ENCODE peak calls at places on chromosomes 13 and 19, in six cellular contexts. K is IMR-90, X is adrenal gland, O is transverse colon, Y is esophagus muscularis mucosa, R is prostate gland. E is an unnamed sample.
A peak's percentile ranks its signal among the peaks of the same experiment; 100 is the strongest.

GRCh38 chr19:51607920-51608562 is 22.2 kb downstream of the SIGLEC5 start:
- DNase-seq in K (peak; percentile 70), X (peak; percentile 64), O (peak; percentile 82), Y (peak; percentile 93), R (peak; percentile 30), E (peak; percentile 33)

GRCh38 chr13:51799261-51799660 is 4.7 kb downstream of the DHRS12 start:
- DNase-seq in K (no peak), X (no peak), O (no peak), Y (no peak), R (no peak), E (no peak)

GRCh38 chr19:982567-983170 is 1.5 kb upstream of the WDR18 start:
- DNase-seq in K (peak; percentile 31), X (peak; percentile 62), O (peak; percentile 82), Y (no peak), R (peak; percentile 47), E (peak; percentile 59)

GRCh38 chr19:36245210-36246005 is 30.5 kb downstream of the ZNF146 start:
- DNase-seq in K (no peak), X (no peak), O (no peak), Y (no peak), R (no peak), E (no peak)

GRCh38 chr19:30228726-30229523 is 143.3 kb upstream of the ZNF536 start:
- DNase-seq in K (peak; percentile 6), X (peak; percentile 25), O (no peak), Y (no peak), R (no peak), E (no peak)

GRCh38 chr19:17296278-17296677 is 6.9 kb downstream of the ABHD8 start:
- DNase-seq in K (peak; percentile 36), X (peak; percentile 68), O (no peak), Y (peak; percentile 70), R (no peak), E (no peak)

GRCh38 chr19:41299755-41300089 is 10.2 kb upstream of the CCDC97 start:
- DNase-seq in K (peak; percentile 92), X (peak; percentile 81), O (peak; percentile 66), Y (no peak), R (no peak), E (peak; percentile 87)

GRCh38 chr13:99320693-99321481 is 13.7 kb upstream of the GPR183 start:
- DNase-seq in K (peak; percentile 88), X (no peak), O (no peak), Y (no peak), R (no peak), E (no peak)

GRCh38 chr19:11759805-11760204 is 7.0 kb upstream of the ZNF441 start:
- DNase-seq in K (no peak), X (no peak), O (no peak), Y (no peak), R (no peak), E (no peak)

GRCh38 chr19:18507727-18508440 is 14.0 kb downstream of the ELL start:
- DNase-seq in K (peak; percentile 39), X (no peak), O (no peak), Y (no peak), R (no peak), E (peak; percentile 47)

GRCh38 chr19:55443824-55444719 is 972 bp upstream of the SHISA7 start:
- DNase-seq in K (no peak), X (no peak), O (no peak), Y (no peak), R (no peak), E (no peak)

GRCh38 chr13:80437212-80437611 is 96.3 kb upstream of the SPRY2 start:
- DNase-seq in K (no peak), X (no peak), O (no peak), Y (no peak), R (no peak), E (no peak)

GRCh38 chr13:32164622-32165268 is 133.2 kb downstream of the FRY start:
- DNase-seq in K (peak; percentile 66), X (peak; percentile 38), O (no peak), Y (no peak), R (no peak), E (no peak)

GRCh38 chr19:51749979-51750378 is 1.7 kb downstream of the FPR1 start:
- DNase-seq in K (no peak), X (no peak), O (no peak), Y (no peak), R (no peak), E (no peak)

GRCh38 chr19:46355234-46355990 is 8.5 kb downstream of the PPP5C start:
- DNase-seq in K (no peak), X (peak; percentile 72), O (no peak), Y (no peak), R (no peak), E (no peak)

GRCh38 chr19:45078390-45079062 is 534 bp upstream of the GEMIN7 start:
- DNase-seq in K (no peak), X (no peak), O (no peak), Y (no peak), R (no peak), E (no peak)

GRCh38 chr19:45076851-45077730 is 813 bp upstream of the ZNF296 start:
- DNase-seq in K (no peak), X (no peak), O (peak; percentile 51), Y (no peak), R (no peak), E (no peak)

GRCh38 chr19:45079911-45080469 is 930 bp downstream of the GEMIN7 start:
- DNase-seq in K (no peak), X (no peak), O (peak; percentile 54), Y (no peak), R (no peak), E (no peak)

GRCh38 chr19:45082170-45082569 is 3.1 kb downstream of the GEMIN7 start:
- DNase-seq in K (no peak), X (no peak), O (no peak), Y (no peak), R (no peak), E (no peak)

GRCh38 chr19:45079063-45079910 is at the start of gene GEMIN7:
- DNase-seq in K (peak; percentile 59), X (peak; percentile 76), O (peak; percentile 79), Y (no peak), R (peak; percentile 50), E (peak; percentile 51)
- H3K4me1 ChIP-seq in K (peaks cover 5% of the 10 kb centered on the region), X (peaks cover 30% of the 10 kb centered on the region), O (peaks cover 51% of the 10 kb centered on the region), Y (peaks cover 48% of the 10 kb centered on the region), R (peaks cover 5% of the 10 kb centered on the region), E (peaks cover 22% of the 10 kb centered on the region)

GRCh38 chr13:42272115-42272756 is at the start of gene AKAP11:
- DNase-seq in K (peak; percentile 28), X (peak; percentile 48), O (peak; percentile 51), Y (peak; percentile 91), R (peak; percentile 26), E (peak; percentile 2)
- TF ChIP-seq POLR2A in K (no peak), X (no peak), O (peak; percentile 34), Y (no peak), R (peak; percentile 10), E (peak; percentile 17)

DNA sequence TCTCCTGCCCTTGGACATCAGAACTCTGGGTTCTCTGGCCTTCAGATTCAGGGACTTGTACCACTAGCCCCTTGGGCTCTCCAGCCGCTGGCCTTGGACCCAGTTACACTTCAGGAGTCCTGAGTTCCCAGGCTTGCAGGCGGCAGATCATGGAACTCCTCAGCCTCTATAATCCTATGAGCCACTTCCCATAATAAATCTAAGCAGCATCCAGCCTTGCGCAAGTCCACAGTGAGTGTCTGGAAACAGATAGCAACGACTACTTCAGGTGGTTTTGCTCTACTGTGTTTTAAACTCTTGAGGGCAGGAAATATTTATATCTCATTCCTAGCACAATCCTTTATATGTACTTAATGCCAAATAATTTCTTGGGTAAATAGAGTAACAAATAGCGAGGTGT is 92.3 kb downstream of the COL4A1 start:
- DNase-seq in K (peak; percentile 56), X (no peak), O (no peak), Y (no peak), R (no peak), E (no peak)
- H3K4me1 ChIP-seq in K (peaks cover 25% of the 10 kb centered on the region), X (peaks cover 21% of the 10 kb centered on the region), O (peaks cover 27% of the 10 kb centered on the region), Y (peaks cover 62% of the 10 kb centered on the region), R (no peaks in the 10 kb centered on the region), E (peaks cover 23% of the 10 kb centered on the region)

GRCh38 chr13:39602614-39603366 is at the start of gene LHFPL6:
- DNase-seq in K (peak; percentile 77), X (peak; percentile 86), O (peak; percentile 75), Y (peak; percentile 95), R (peak; percentile 79), E (peak; percentile 57)
- TF ChIP-seq POLR2A in K (no peak), X (no peak), O (peak; percentile 41), Y (peak; percentile 56), R (peak; percentile 70), E (peak; percentile 42)

DNA sequence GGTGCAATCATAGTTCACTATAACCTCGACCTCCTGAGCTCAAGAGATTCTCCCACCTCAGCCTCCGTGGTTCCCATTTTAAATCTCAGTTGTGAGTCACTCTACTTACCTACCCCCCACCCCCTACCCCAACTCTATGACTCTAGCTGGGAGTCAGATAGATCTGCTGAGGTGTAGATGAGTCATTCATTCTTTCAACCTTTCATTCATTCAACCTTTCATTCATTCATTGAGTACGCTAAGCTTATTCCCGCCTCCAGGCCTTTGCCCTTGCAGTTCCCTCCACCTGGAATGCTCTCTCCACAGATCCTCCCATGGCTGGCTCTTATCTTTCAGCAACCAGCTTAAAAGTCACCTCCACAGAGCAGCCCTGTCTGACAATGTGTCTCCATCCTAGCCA is 1.1 kb upstream of the MAST1 start:
- DNase-seq in K (no peak), X (no peak), O (no peak), Y (no peak), R (no peak), E (no peak)
- H3K4me1 ChIP-seq in K (peaks cover 4% of the 10 kb centered on the region), X (peaks cover 22% of the 10 kb centered on the region), O (peaks cover 45% of the 10 kb centered on the region), Y (peaks cover 68% of the 10 kb centered on the region), R (peaks cover 6% of the 10 kb centered on the region), E (peaks cover 9% of the 10 kb centered on the region)

DNA sequence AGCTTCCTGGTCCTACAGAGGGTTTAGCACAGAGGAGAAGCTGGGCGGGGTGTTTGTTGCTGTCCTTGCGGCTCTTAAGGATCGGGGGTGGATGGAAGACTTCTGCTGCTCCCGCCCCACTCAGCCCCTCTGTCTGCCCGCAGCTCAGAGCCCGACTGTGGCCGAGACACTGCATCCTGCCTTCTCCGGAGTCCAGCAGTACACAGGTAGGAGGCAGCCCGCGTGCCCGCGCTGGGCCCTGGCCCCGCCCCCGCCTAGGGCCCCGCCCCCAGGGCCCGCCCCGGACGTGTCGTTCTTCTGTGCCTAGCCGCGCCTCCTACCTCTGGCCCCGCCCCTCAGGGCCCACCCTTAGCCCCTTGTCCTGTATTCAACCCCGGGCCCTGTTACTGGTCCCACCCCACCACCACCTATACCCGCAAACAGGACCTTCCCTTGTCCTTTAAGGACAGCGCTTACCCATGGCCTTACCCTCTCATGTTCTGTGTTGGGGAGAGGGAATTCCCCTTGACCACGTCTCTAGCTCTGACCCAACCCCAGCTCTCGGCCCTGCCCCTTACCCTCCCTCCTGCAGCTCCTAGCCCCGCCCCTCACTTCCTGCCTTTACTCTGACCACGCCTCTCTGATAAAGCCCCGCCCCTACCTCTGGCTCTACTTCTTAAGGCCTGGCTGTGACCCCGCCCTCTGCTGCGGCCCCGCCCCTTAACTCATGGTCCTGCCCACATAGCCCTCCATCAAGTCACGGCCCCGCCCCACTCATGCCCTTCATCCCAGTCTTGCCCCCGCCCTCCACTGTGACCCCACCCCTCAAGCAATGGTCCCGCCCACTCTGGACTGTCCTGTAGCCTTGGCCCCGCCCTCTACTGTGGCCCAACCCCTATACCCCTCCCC is 60.5 kb downstream of the CELF5 start:
- DNase-seq in K (peak; percentile 37), X (peak; percentile 54), O (peak; percentile 95), Y (no peak), R (peak; percentile 93), E (peak; percentile 28)
- TF ChIP-seq POLR2A in K (no peak), X (no peak), O (peak; percentile 66), Y (no peak), R (peak; percentile 49), E (no peak)

E was measured in gastrocnemius medialis.